ENCODE peak calls at places on chromosome 19, in eight cellular contexts. V is ovary, O is cardiac fibroblast, N is neural crest cell, G is AG04449, S is HFFc6, C is neural progenitor cell, J is psoas muscle. K is an unnamed sample.
A peak's percentile ranks its signal among the peaks of the same experiment; 100 is the strongest.

GRCh38 chr19:52028780-52029123 is 573 bp upstream of the ZNF614 start:
- DNase-seq in V (no peak), O (no peak), N (no peak), G (no peak), S (no peak), C (no peak), J (no peak), K (peak; percentile 22)

GRCh38 chr19:4051175-4052101 is 15.3 kb downstream of the ZBTB7A start:
- DNase-seq in V (no peak), O (peak; percentile 69), N (no peak), G (no peak), S (peak; percentile 63), C (no peak), J (peak; percentile 80), K (peak; percentile 84)

GRCh38 chr19:3112375-3113099 is 18.4 kb downstream of the GNA11 start:
- DNase-seq in V (no peak), O (no peak), N (no peak), G (no peak), S (no peak), C (no peak), J (no peak), K (no peak)

GRCh38 chr19:30109565-30109964 is 167.5 kb downstream of the URI1 start:
- DNase-seq in V (no peak), O (no peak), N (no peak), G (no peak), S (no peak), C (no peak), J (no peak), K (no peak)

GRCh38 chr19:41808663-41809566 is 12.5 kb downstream of the CEACAM3 start:
- DNase-seq in V (no peak), O (no peak), N (no peak), G (no peak), S (no peak), C (no peak), J (peak; percentile 55), K (no peak)

GRCh38 chr19:35542209-35542608 is 3.2 kb upstream of the TMEM147 start:
- DNase-seq in V (no peak), O (no peak), N (no peak), G (no peak), S (no peak), C (no peak), J (no peak), K (no peak)

GRCh38 chr19:48492925-48493717 is 18.5 kb downstream of the LMTK3 start:
- DNase-seq in V (peak; percentile 98), O (peak; percentile 99), N (peak; percentile 83), G (peak; percentile 78), S (peak; percentile 96), C (peak; percentile 98), J (peak; percentile 94), K (peak; percentile 95)

GRCh38 chr19:49567722-49568454 is 12.5 kb downstream of the NOSIP start:
- DNase-seq in V (no peak), O (no peak), N (no peak), G (no peak), S (no peak), C (no peak), J (no peak), K (no peak)

GRCh38 chr19:35292421-35292820 is 460 bp downstream of the MAG start:
- DNase-seq in V (no peak), O (no peak), N (no peak), G (no peak), S (no peak), C (no peak), J (no peak), K (no peak)

GRCh38 chr19:4007021-4007835 is at the start of gene PIAS4:
- DNase-seq in V (peak; percentile 97), O (peak; percentile 91), N (peak; percentile 87), G (peak; percentile 12), S (peak; percentile 86), C (peak; percentile 100), J (peak; percentile 98), K (peak; percentile 98)

GRCh38 chr19:3557461-3558248 is at the start of gene MFSD12:
- DNase-seq in V (peak; percentile 94), O (peak; percentile 92), N (peak; percentile 93), G (peak; percentile 40), S (peak; percentile 91), C (peak; percentile 98), J (peak; percentile 98), K (peak; percentile 95)

GRCh38 chr19:898663-899062 is 5.4 kb downstream of the RNU6-9 start:
- DNase-seq in V (no peak), O (no peak), N (no peak), G (no peak), S (no peak), C (peak; percentile 54), J (peak; percentile 52), K (no peak)

DNA sequence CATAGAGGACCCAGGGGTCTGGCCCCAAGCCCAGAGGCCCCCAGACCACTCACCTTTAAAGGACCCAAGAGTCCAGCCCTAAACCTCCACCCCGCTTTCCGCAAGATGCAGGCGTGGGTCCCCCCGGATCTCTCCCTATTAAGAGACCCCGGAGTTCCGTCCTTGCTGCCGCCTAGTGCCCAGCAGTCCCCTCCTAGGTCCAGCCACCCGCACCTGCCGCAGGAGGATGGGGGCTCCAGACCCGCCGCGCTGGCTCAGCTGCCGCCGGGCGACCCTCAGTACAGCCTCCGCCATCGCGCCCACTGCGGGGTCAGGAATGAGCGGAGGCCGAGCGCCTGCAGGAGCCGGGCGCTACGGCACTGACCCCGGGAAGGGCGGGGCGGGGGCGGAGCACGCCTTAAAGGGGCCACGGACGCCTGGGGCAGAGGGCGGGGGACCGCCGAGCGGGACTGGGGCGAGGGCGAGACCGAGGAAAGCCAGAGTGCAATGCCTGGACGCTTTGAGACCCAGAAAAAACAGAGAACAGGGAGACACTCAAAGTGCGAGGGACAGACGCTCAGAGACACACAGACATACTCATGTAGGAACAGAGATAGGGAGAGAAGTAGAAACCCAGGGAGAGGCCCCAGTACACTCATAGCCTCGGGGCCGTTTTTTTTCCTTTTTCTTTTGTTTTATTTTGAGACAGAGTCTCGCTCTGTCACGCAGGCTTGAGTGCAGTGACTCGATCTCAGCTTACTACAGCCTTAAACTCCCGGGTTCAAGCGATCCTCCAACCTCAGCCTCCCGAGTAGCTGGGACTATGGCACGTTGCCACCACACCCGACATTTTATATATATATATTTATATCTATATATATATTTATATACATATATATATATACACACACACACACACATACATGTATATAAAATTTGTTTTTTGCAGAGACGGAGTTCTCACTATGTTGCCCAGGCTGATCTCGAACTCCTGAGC is at the start of gene ETHE1:
- DNase-seq in V (peak; percentile 80), O (peak; percentile 65), N (peak; percentile 76), G (no peak), S (peak; percentile 64), C (peak; percentile 92), J (peak; percentile 90), K (peak; percentile 79)
- TF ChIP-seq CTCF in V (no peak), O (no peak), N (peak; percentile 13), G (no peak), S (no peak), C (no peak), J (no peak), K (no peak)

GRCh38 chr19:12825259-12826131 is 8.9 kb downstream of the RTBDN start:
- DNase-seq in V (no peak), O (peak; percentile 52), N (peak; percentile 68), G (no peak), S (no peak), C (peak; percentile 92), J (no peak), K (no peak)
- TF ChIP-seq CTCF in V (no peak), O (peak; percentile 39), N (peak; percentile 68), G (peak; percentile 46), S (peak; percentile 58), C (peak; percentile 80), J (peak; percentile 18), K (peak; percentile 29)

DNA sequence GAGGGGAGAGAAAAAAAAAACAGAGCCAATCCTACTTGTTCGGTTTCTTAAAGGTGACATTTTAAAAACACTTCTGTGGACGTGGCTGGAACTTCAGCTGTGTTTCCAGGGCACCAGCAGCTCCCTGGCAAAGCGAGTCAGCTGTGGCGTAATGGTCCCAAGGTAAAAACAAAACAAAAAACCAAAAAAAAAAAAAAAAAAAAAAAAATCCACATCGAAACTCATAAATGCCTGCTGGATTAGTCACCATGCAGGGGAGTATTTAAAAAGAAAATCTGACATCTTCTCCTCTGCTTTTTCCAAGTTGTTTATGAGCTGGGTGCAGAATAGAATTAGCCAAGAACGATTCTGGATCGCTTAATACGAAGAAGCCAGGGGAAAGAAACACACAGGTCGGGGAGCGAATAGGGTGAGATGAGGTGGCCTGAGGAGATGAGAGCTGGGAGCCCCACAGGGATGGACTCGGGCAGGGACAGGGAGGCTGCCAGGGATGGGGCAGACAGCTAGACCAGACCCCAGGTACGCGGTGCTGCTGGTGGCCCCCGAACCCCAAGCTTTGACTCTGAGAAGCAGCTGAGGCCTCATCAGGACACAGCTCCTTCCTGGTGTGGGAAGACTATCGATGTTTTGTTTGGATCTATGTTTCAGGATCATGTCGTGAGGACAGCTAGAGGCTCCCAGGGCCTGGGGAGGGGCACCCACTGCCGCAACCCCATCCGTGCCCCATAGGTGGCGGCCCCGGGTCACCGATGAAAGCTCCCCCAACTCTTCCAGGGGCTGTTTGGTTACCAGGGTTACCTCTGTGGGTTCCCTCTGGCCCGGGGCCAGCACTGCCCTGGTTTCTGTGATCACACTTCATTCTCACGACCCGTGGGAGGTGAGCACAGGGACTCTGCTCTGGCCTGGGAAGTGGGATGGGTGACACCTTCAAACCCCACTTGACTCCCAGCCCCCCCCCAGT is 3.1 kb upstream of the CTXN1 start:
- DNase-seq in V (peak; percentile 84), O (peak; percentile 92), N (peak; percentile 42), G (peak; percentile 45), S (peak; percentile 89), C (peak; percentile 75), J (peak; percentile 74), K (peak; percentile 58)
- TF ChIP-seq CTCF in V (peak; percentile 36), O (peak; percentile 48), N (peak; percentile 56), G (peak; percentile 48), S (peak; percentile 80), C (peak; percentile 53), J (peak; percentile 17), K (peak; percentile 48)

DNA sequence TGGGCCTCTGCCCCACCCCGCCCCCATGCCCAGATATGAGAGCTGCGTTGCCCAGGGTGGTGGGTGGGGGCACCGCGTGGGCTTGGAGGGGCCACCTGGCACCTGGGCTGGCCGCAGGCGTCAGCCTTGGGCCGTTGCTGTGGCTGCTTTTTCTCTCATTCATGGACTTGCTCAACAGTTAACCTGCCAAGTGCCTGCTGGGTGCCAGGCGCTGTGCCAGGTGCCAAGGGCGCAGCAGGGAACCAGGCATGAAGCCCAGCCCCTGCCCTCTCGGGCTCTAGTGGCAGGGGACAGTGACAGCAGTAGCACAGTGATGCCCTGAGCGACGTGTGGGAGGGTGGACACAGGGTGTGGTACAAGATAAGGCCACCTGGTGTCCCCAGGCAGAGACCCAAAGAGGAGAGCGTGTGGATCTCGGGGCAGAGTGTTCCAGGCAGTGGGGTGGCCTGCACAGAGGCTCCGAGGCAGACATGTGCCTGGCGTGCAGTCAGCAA is 28.1 kb downstream of the DHX34 start:
- DNase-seq in V (no peak), O (no peak), N (no peak), G (no peak), S (no peak), C (no peak), J (no peak), K (no peak)
- TF ChIP-seq CTCF in V (no peak), O (no peak), N (no peak), G (no peak), S (no peak), C (no peak), J (no peak), K (no peak)

GRCh38 chr19:14809272-14810057 is 25.5 kb downstream of the OR7A5 start:
- DNase-seq in V (no peak), O (no peak), N (no peak), G (no peak), S (no peak), C (no peak), J (peak; percentile 65), K (no peak)
- TF ChIP-seq CTCF in V (no peak), O (no peak), N (no peak), G (no peak), S (no peak), C (no peak), J (no peak), K (no peak)

GRCh38 chr19:18291019-18291524 is 9.7 kb upstream of the JUND start:
- DNase-seq in V (peak; percentile 79), O (no peak), N (no peak), G (no peak), S (no peak), C (no peak), J (no peak), K (no peak)
- TF ChIP-seq CTCF in V (no peak), O (no peak), N (no peak), G (no peak), S (no peak), C (no peak), J (no peak), K (no peak)